ENCODE peak calls at places on chromosomes 4 and X, in four cellular contexts. V is Peyer's patch, F is GM23338, K is colonic mucosa. T is an unnamed sample. For H3K36me3, the result is how much of the 10 kb centered on the place peaks cover.

GRCh38 chr4:102525099-102525498 is 23.9 kb downstream of the NFKB1 start:
- DNase-seq in V (no peak), F (no peak), K (no peak), T (no peak)

GRCh38 chr4:13348216-13348615 is 135.9 kb downstream of the RAB28 start:
- DNase-seq in V (no peak), F (no peak), K (no peak), T (no peak)

GRCh38 chr4:38106886-38107514 is 146.8 kb downstream of the PTTG2 start:
- DNase-seq in V (no peak), F (no peak), K (peak), T (no peak)

GRCh38 chrX:125289920-125290319 is 29.8 kb upstream of the TEX13C start:
- DNase-seq in V (no peak), F (no peak), K (no peak), T (no peak)

GRCh38 chr4:23235613-23236390 is 543.1 kb downstream of the GBA3 start:
- DNase-seq in V (no peak), F (peak), K (no peak), T (no peak)

GRCh38 chr4:26762650-26763049 is 98.0 kb upstream of the STIM2 start:
- DNase-seq in V (no peak), F (no peak), K (peak), T (no peak)

GRCh38 chr4:70623301-70623700 is 5.2 kb upstream of the ENAM start:
- DNase-seq in V (no peak), F (no peak), K (no peak), T (no peak)

GRCh38 chr4:124499266-124499665 is 213.3 kb downstream of the ANKRD50 start:
- DNase-seq in V (no peak), F (peak), K (no peak), T (no peak)

GRCh38 chr4:7391637-7392437 is 42.9 kb downstream of the PSAPL1 start:
- DNase-seq in V (no peak), F (no peak), K (no peak), T (no peak)

GRCh38 chr4:165331316-165331715 is 3.8 kb downstream of the MSMO1 start:
- DNase-seq in V (no peak), F (peak), K (no peak), T (no peak)

GRCh38 chr4:82268050-82268825 is 105.6 kb downstream of the HNRNPD start:
- DNase-seq in V (no peak), F (peak), K (peak), T (no peak)

GRCh38 chrX:1529756-1530155 is 7.2 kb downstream of the P2RY8 start:
- DNase-seq in V (no peak), F (no peak), K (no peak), T (no peak)

GRCh38 chr4:176653406-176654220 is 139.1 kb downstream of the VEGFC start:
- DNase-seq in V (no peak), F (no peak), K (no peak), T (no peak)

DNA sequence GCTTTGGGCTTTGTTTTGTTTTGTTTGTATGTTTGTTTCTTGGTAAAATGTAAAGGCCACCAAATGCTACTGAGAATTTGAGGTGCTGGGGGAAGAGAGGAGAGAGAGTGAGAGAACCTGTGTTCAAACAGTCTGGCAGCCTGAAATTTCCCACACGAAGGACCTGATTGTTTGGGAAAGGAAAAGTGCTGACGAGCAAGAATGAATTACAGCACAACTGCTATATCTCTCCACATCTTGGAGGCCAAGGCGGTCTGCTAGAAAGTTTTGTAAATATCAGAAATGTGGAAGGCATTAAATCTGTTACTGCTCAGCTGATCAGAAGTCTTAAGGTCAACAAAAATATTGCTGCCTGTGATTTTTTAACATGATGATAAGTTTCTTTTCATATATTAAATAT is 170.5 kb downstream of the PALLD start:
- DNase-seq in V (no peak), F (no peak), K (no peak), T (no peak)
- H3K4me3 ChIP-seq in V (no peak), F (no peak), K (no peak), T (no peak)

DNA sequence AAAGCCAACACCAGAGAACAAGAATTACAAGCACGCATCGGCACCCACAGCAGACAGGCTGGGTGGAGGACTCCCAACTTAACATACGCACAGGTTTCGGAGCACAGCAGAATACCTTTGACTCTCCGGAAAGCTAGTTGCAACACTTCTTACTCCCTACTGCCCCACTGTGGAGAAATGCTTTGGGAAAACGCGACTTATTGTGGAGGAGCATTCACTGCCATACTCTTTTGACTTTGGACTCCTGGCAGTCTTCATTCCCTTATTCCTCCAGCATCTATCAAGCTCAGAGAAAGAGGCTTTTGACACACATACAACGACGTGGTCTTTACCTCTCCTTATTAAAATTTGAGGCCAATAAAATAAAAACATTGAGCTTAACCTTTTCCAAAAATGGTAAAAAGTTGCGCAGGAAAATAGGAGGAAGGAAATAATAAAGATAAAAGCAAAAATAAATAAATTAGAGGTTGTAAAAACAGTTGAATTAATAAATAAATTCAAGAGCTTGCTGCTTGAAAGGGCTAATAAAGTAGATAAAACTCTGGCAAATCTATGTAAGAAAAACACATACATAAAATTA is 41.4 kb upstream of the GPC3 start:
- DNase-seq in V (peak), F (peak), K (peak), T (no peak)
- TF ChIP-seq CTCF in V (no peak), F (peak), K (no peak), T (peak)

DNA sequence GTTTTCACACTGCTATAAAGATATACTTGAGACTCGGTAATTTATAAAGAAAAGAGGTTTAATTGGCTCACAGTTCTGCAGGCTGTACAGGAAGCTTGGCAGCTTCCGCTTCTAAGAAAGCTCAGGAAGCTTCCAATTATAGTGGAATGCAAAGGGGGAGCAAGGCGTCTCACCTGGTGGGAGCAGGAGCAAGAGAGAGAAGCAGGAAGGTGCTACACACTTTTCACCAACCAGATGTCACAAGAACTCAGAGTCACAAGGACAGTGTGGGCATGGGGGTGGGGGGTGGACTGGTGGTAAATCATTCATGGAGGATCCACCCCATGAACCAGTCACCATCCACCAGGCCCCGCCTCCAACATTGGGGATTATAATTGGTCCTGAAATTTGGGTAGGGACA is 22.8 kb downstream of the HMGB2 start:
- DNase-seq in V (no peak), F (no peak), K (no peak), T (no peak)
- H3K36me3 ChIP-seq in V (under half), F (under half), K (under half), T (under half)

DNA sequence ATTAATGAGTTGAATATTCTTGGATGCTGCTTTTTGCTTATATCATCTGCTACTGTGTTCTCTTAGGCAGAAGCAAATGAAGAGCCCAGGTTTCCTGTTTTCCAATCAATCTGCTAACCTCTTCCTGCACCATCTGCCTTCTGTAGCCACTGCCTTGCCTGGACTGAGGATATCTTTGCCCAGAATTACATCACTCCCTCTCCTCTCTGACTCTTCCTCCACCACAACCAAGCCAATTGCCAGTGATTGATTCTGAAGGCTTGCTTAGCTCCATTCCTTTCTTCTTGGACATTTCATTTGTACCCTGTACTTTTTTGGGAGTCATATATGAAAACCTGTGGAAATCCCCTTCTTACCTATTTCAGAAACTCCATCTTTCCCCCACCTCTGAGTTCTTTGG is 14.0 kb downstream of the SGMS2 start:
- DNase-seq in V (no peak), F (no peak), K (no peak), T (no peak)
- H3K4me3 ChIP-seq in V (no peak), F (no peak), K (no peak), T (no peak)

GRCh38 chrX:16946971-16947562 is 609 bp downstream of the REPS2 start:
- DNase-seq in V (peak), F (no peak), K (peak), T (peak)

GRCh38 chrX:16950423-16950822 is 4.0 kb downstream of the REPS2 start:
- DNase-seq in V (no peak), F (no peak), K (no peak), T (no peak)

GRCh38 chrX:16946361-16946964 is at the start of gene REPS2:
- DNase-seq in V (peak), F (peak), K (peak), T (peak)
- TF ChIP-seq CTCF in V (no peak), F (no peak), K (no peak), T (no peak)

DNA sequence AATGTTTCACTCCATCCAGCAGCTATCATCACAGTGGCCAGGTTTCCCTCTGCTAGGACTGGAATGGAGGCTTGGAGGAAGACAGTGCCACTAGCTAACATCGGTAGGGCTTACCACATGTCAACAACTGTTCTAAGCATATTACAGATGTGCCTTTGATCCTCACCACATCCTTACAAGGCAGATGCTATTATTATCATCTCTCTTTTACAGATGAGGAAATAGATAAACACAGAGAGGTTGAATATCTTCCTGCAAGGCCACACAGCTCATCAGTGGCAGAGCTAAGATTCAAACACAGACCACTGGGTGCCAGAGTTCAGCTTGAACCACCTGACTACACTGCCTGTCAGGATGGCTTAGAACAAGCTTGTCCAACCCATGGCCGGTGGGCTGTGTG is 47.4 kb downstream of the MAMLD1 start:
- DNase-seq in V (no peak), F (no peak), K (no peak), T (no peak)
- H3K36me3 ChIP-seq in V (under half), F (under half), K (under half), T (under half)

T was measured in GM06990.